ENCODE peak calls at places on chromosomes 5 and 9, in four cellular contexts. O, F, M and S are unnamed samples.

GRCh38 chr5:60223342-60223741 is 329.8 kb upstream of the PDE4D start:
- DNase-seq in F (no peak), O (no peak), M (no peak), S (no peak)

GRCh38 chr5:57662991-57663390 is 180.4 kb upstream of the ACTBL2 start:
- DNase-seq in F (no peak), M (no peak), O (no peak), S (no peak)

GRCh38 chr9:129012343-129012742 is 15.8 kb downstream of the SH3GLB2 start:
- DNase-seq in F (no peak), M (no peak), O (no peak), S (no peak)

GRCh38 chr5:140073296-140073695 is 30.2 kb upstream of the NRG2 start:
- DNase-seq in O (no peak), M (no peak), F (no peak), S (peak; percentile 54)

GRCh38 chr5:37918420-37918819 is 78.6 kb upstream of the GDNF start:
- DNase-seq in F (no peak), O (no peak), M (peak; percentile 58), S (no peak)

GRCh38 chr9:135471751-135472640 is 7.6 kb upstream of the PPP1R26 start:
- DNase-seq in O (no peak), M (no peak), F (no peak), S (no peak)

GRCh38 chr5:129506092-129506491 is 46.0 kb downstream of the ADAMTS19 start:
- DNase-seq in O (no peak), M (no peak), F (no peak), S (no peak)

GRCh38 chr9:35520404-35520790 is 30.5 kb downstream of the RUSC2 start:
- DNase-seq in O (no peak), M (no peak), F (no peak), S (no peak)

GRCh38 chr9:87497604-87498045 is at the start of gene DAPK1:
- DNase-seq in O (no peak), M (peak; percentile 85), F (peak; percentile 72), S (peak; percentile 88)

GRCh38 chr9:107273634-107274033 is 9.4 kb upstream of the RAD23B start:
- DNase-seq in O (no peak), M (no peak), F (no peak), S (no peak)

GRCh38 chr9:85508616-85509015 is 233.1 kb downstream of the AGTPBP1 start:
- DNase-seq in F (no peak), O (no peak), M (no peak), S (no peak)

GRCh38 chr9:28942941-28943340 is 1369.7 kb upstream of the C9orf72 start:
- DNase-seq in M (no peak), O (no peak), F (no peak), S (no peak)

GRCh38 chr9:98558575-98558974 is 150.2 kb downstream of the GABBR2 start:
- DNase-seq in F (no peak), M (no peak), O (no peak), S (no peak)

GRCh38 chr9:106025449-106025848 is 331.1 kb downstream of the TMEM38B start:
- DNase-seq in F (no peak), O (no peak), M (no peak), S (no peak)

GRCh38 chr9:103287361-103287760 is 292.2 kb downstream of the CYLC2 start:
- DNase-seq in M (no peak), F (no peak), O (no peak), S (no peak)

GRCh38 chr5:134240421-134240962 is 14.6 kb upstream of the PPP2CA start:
- DNase-seq in M (peak; percentile 46), F (no peak), O (no peak), S (no peak)

GRCh38 chr5:109805472-109805871 is 115.7 kb downstream of the MAN2A1 start:
- DNase-seq in M (no peak), O (no peak), F (no peak), S (no peak)

GRCh38 chr5:117881426-117882230 is 1106.7 kb downstream of the DTWD2 start:
- DNase-seq in O (no peak), F (no peak), M (no peak), S (no peak)

GRCh38 chr9:128125575-128126354 is 1.8 kb downstream of the PTGES2 start:
- DNase-seq in O (no peak), F (no peak), M (no peak), S (no peak)

GRCh38 chr5:115733607-115734006 is 82.9 kb downstream of the CDO1 start:
- DNase-seq in O (no peak), M (no peak), F (no peak), S (no peak)

GRCh38 chr5:65926893-65927292 is 518 bp downstream of the ERBIN start:
- DNase-seq in F (peak; percentile 19), O (no peak), M (peak; percentile 18), S (peak; percentile 46)

GRCh38 chr5:67530609-67531255 is 334.1 kb upstream of the CD180 start:
- DNase-seq in F (no peak), O (no peak), M (no peak), S (no peak)

GRCh38 chr5:72467987-72468386 is 39.2 kb downstream of the ZNF366 start:
- DNase-seq in M (no peak), O (no peak), F (no peak), S (no peak)

GRCh38 chr9:69079186-69079585 is 43.6 kb downstream of the FXN start:
- DNase-seq in F (no peak), M (no peak), O (no peak), S (no peak)

GRCh38 chr5:69329905-69330489 is 2.6 kb downstream of the CCDC125 start:
- DNase-seq in F (no peak), O (no peak), M (no peak), S (no peak)

GRCh38 chr5:160961030-160961429 is 109.0 kb upstream of the ATP10B start:
- DNase-seq in O (no peak), M (no peak), F (no peak), S (no peak)

GRCh38 chr5:77012601-77013000 is 17.6 kb upstream of the AGGF1 start:
- DNase-seq in O (no peak), M (no peak), F (no peak), S (no peak)

GRCh38 chr5:142313693-142314092 is 11.1 kb downstream of the SPRY4 start:
- DNase-seq in O (no peak), F (no peak), M (no peak), S (no peak)

GRCh38 chr5:77869115-77869798 is 93.1 kb upstream of the TBCA start:
- DNase-seq in F (no peak), M (no peak), O (no peak), S (no peak)

GRCh38 chr9:134058716-134059115 is 9.1 kb downstream of the BRD3 start:
- DNase-seq in O (peak; percentile 96), M (no peak), F (no peak), S (no peak)

GRCh38 chr5:90264930-90265857 is 144.4 kb downstream of the CETN3 start:
- DNase-seq in F (peak; percentile 58), M (peak; percentile 53), O (peak; percentile 4), S (peak; percentile 81)

GRCh38 chr9:106467113-106467846 is 395.7 kb upstream of the ZNF462 start:
- DNase-seq in O (no peak), F (no peak), M (no peak), S (no peak)

GRCh38 chr5:118960557-118960956 is 27.8 kb downstream of the DTWD2 start:
- DNase-seq in F (no peak), O (no peak), M (no peak), S (no peak)
- TF ChIP-seq POLR2A in F (no peak), O (no peak), M (no peak), S (no peak)

GRCh38 chr9:70421272-70422180 is 7.1 kb upstream of the KLF9 start:
- DNase-seq in O (no peak), M (peak; percentile 33), F (no peak), S (no peak)

GRCh38 chr9:70421020-70421271 is 6.5 kb upstream of the KLF9 start:
- DNase-seq in M (no peak), F (no peak), O (no peak), S (no peak)

GRCh38 chr9:70418822-70419545 is 4.5 kb upstream of the KLF9 start:
- DNase-seq in M (peak; percentile 96), F (peak; percentile 95), O (peak; percentile 94), S (peak; percentile 95)

GRCh38 chr9:70419546-70420266 is 5.2 kb upstream of the KLF9 start:
- DNase-seq in O (peak; percentile 92), M (peak; percentile 98), F (peak; percentile 96), S (peak; percentile 97)

DNA sequence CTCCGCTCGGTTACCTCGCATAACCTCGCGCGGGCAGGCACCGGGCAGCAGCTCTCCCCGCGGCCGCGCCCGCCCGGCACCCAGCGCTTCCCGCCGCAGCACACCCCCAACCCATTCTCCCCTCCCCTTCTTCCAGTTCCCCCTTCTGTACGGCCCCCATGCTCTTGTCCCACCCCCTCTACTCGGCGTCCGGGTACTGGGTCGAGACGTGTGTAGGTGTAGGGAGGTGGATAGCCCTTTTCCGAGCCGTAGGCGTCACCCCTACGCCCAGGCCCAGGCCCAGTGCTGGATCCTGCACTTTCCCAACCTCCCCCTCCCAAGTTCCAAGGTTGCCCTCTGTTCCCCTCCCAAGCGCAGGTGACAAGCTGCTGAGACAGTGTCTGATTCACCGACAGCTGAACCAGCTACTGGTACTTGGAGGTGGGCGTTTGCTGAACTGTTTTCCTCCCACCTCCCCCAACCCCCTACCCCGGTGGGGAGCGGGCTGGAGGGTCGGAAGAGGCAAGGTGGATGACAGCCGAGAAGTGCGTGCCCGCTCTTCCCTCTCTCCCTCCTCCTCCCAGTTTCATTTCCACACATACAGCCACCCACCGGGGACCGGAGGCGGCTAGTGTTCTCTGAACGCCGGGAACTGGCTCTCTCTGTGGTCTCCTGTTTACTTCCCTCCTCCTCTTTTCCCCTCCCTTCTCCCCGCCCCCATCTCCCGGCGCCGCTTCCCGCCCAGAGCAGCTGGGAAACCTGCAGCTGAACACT is 6.0 kb upstream of the KLF9 start:
- DNase-seq in O (peak; percentile 85), M (peak; percentile 97), F (peak; percentile 92), S (peak; percentile 67)
- TF ChIP-seq POLR2A in O (peak; percentile 44), M (no peak), F (peak; percentile 88), S (peak; percentile 80)

GRCh38 chr9:20618361-20618799 is 3.9 kb downstream of the MLLT3 start:
- DNase-seq in F (peak; percentile 45), M (peak; percentile 72), O (peak; percentile 72), S (no peak)

GRCh38 chr9:20621553-20622329 is 558 bp downstream of the MLLT3 start:
- DNase-seq in F (peak; percentile 79), M (peak; percentile 70), O (no peak), S (peak; percentile 79)

GRCh38 chr9:20616808-20617207 is 5.5 kb downstream of the MLLT3 start:
- DNase-seq in F (no peak), M (no peak), O (no peak), S (no peak)

GRCh38 chr9:20620658-20621552 is 1.4 kb downstream of the MLLT3 start:
- DNase-seq in F (peak; percentile 48), M (peak; percentile 46), O (no peak), S (peak; percentile 55)

GRCh38 chr9:20619492-20619860 is 2.8 kb downstream of the MLLT3 start:
- DNase-seq in M (no peak), F (no peak), O (no peak), S (no peak)
- TF ChIP-seq POLR2A in M (no peak), F (no peak), O (no peak), S (no peak)

DNA sequence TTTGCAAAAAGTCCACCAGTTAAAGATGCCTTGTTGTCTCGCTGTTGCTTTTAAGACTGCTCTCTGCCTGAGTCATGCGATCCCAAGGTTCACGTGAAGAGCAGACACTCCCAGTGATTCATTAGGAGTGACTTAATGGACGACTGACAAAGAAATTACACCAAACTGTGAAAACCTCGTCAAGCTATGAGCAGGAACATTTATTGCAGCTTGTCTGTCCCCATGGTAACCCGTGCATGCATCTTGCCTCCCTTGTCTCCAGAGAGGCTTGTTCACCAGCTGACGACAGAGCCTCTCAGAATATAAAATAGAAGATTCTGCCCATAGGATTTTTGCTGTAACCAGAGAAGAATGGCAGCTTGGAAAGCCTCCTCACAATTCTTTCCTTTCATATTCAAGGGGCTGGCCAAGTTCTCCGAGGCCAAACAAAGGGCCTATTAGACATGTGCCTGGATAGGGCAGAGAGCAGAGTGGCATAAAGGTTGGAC is 352.7 kb downstream of the SPOCK1 start:
- DNase-seq in O (peak; percentile 52), F (no peak), M (no peak), S (no peak)
- TF ChIP-seq POLR2A in O (no peak), F (no peak), M (no peak), S (no peak)